ENCODE peak calls at places on chromosomes 7 and 10, in seven cellular contexts. Q, A, E, Y, R, O and U are unnamed samples.
A peak's percentile ranks its signal among the peaks of the same experiment; 100 is the strongest.

GRCh38 chr10:62626817-62627216 is 177.7 kb upstream of the ADO start:
- DNase-seq in Q (no peak), A (no peak), E (peak; percentile 34), Y (peak; percentile 50), R (no peak), O (no peak), U (no peak)

GRCh38 chr10:15369642-15370211 is 1.4 kb downstream of the FAM171A1 start:
- DNase-seq in Q (no peak), A (peak; percentile 37), E (peak; percentile 43), Y (peak; percentile 25), R (no peak), O (no peak), U (no peak)

GRCh38 chr10:2920638-2921037 is 146.7 kb upstream of the PFKP start:
- DNase-seq in Q (no peak), A (no peak), E (no peak), Y (no peak), R (no peak), O (no peak), U (no peak)

GRCh38 chr10:102644646-102645387 is 538 bp downstream of the TRIM8 start:
- DNase-seq in Q (peak; percentile 71), A (peak; percentile 83), E (no peak), Y (peak; percentile 78), R (peak; percentile 81), O (no peak), U (peak; percentile 65)

GRCh38 chr10:89425000-89425399 is 10.6 kb downstream of the IFIT5 start:
- DNase-seq in Q (no peak), A (no peak), E (no peak), Y (no peak), R (no peak), O (no peak), U (no peak)

GRCh38 chr7:7433736-7434260 is 101.9 kb downstream of the COL28A1 start:
- DNase-seq in Q (no peak), A (no peak), E (no peak), Y (no peak), R (no peak), O (no peak), U (no peak)

GRCh38 chr7:96284838-96285237 is 37.1 kb downstream of the SLC25A13 start:
- DNase-seq in Q (no peak), A (no peak), E (no peak), Y (no peak), R (no peak), O (no peak), U (no peak)

GRCh38 chr10:60384708-60385398 is 4.8 kb downstream of the ANK3 start:
- DNase-seq in Q (no peak), A (no peak), E (peak; percentile 95), Y (peak; percentile 98), R (no peak), O (peak; percentile 90), U (no peak)

GRCh38 chr7:26865094-26865388 is 651 bp upstream of the SKAP2 start:
- DNase-seq in Q (no peak), A (no peak), E (peak; percentile 79), Y (no peak), R (peak; percentile 45), O (no peak), U (no peak)

GRCh38 chr10:28595618-28596017 is 62.7 kb downstream of the WAC start:
- DNase-seq in Q (no peak), A (no peak), E (peak; percentile 35), Y (peak; percentile 22), R (no peak), O (no peak), U (no peak)

GRCh38 chr10:34446046-34446445 is 369.1 kb downstream of the PARD3 start:
- DNase-seq in Q (no peak), A (no peak), E (no peak), Y (peak; percentile 10), R (no peak), O (peak; percentile 7), U (no peak)

GRCh38 chr7:134694767-134695166 is 48.1 kb downstream of the BPGM start:
- DNase-seq in Q (no peak), A (no peak), E (no peak), Y (no peak), R (no peak), O (no peak), U (no peak)

GRCh38 chr7:23410446-23411183 is 59.7 kb downstream of the IGF2BP3 start:
- DNase-seq in Q (no peak), A (no peak), E (no peak), Y (no peak), R (peak; percentile 62), O (no peak), U (no peak)

GRCh38 chr10:35545878-35546631 is 59.1 kb upstream of the GJD4 start:
- DNase-seq in Q (no peak), A (no peak), E (no peak), Y (peak; percentile 34), R (no peak), O (peak; percentile 86), U (no peak)

GRCh38 chr10:23351914-23352313 is 7.3 kb upstream of the C10orf67 start:
- DNase-seq in Q (no peak), A (no peak), E (peak; percentile 17), Y (peak; percentile 63), R (no peak), O (no peak), U (no peak)

GRCh38 chr10:112232670-112233069 is 49.1 kb upstream of the GPAM start:
- DNase-seq in Q (no peak), A (no peak), E (no peak), Y (no peak), R (no peak), O (no peak), U (no peak)

GRCh38 chr7:118185163-118185860 is 1.3 kb downstream of the LSM8 start:
- DNase-seq in Q (no peak), A (no peak), E (peak; percentile 7), Y (peak; percentile 21), R (no peak), O (no peak), U (no peak)

GRCh38 chr10:59991661-59992060 is 85.3 kb upstream of the CCDC6 start:
- DNase-seq in Q (no peak), A (no peak), E (peak; percentile 18), Y (peak; percentile 70), R (no peak), O (peak; percentile 78), U (no peak)

GRCh38 chr7:65746398-65746669 is 126.5 kb upstream of the VKORC1L1 start:
- DNase-seq in Q (no peak), A (no peak), E (peak; percentile 37), Y (peak; percentile 36), R (no peak), O (no peak), U (no peak)

GRCh38 chr10:83542774-83543291 is 596.5 kb upstream of the GHITM start:
- DNase-seq in Q (no peak), A (no peak), E (no peak), Y (no peak), R (no peak), O (peak; percentile 62), U (no peak)

GRCh38 chr10:21315321-21316220 is 209.9 kb downstream of the SKIDA1 start:
- DNase-seq in Q (no peak), A (no peak), E (peak; percentile 94), Y (peak; percentile 98), R (no peak), O (peak; percentile 95), U (peak; percentile 16)

GRCh38 chr10:124094419-124094785 is 1.0 kb upstream of the CHST15 start:
- DNase-seq in Q (no peak), A (no peak), E (no peak), Y (no peak), R (no peak), O (no peak), U (no peak)

GRCh38 chr7:117230276-117231046 is 92.4 kb downstream of the WNT2 start:
- DNase-seq in Q (no peak), A (no peak), E (peak; percentile 63), Y (peak; percentile 63), R (no peak), O (no peak), U (no peak)